ENCODE peak calls at places on chromosomes 1 and 21, in eight cellular contexts. F, V, G, I, O, L, P and D are unnamed samples.

GRCh38 chr1:94006604-94007003 is 97.4 kb upstream of the GCLM start:
- DNase-seq in G (no peak), O (no peak), L (no peak), V (no peak), P (no peak), I (no peak), F (no peak), D (no peak)

GRCh38 chr1:6511461-6512244 is 20.2 kb upstream of the PLEKHG5 start:
- DNase-seq in O (no peak), I (no peak), F (no peak), P (no peak), V (no peak), L (no peak), G (no peak), D (no peak)

GRCh38 chr1:21946836-21947587 is 9.9 kb upstream of the HSPG2 start:
- DNase-seq in P (no peak), F (no peak), O (no peak), G (no peak), V (no peak), L (no peak), I (no peak), D (no peak)

GRCh38 chr21:42474982-42475381 is 21.0 kb downstream of the RSPH1 start:
- DNase-seq in P (no peak), O (no peak), I (peak; percentile 6), V (no peak), G (no peak), L (no peak), F (no peak), D (no peak)

GRCh38 chr1:233114159-233114558 is 163.7 kb downstream of the NTPCR start:
- DNase-seq in F (no peak), O (peak; percentile 79), P (no peak), I (no peak), G (no peak), V (no peak), L (no peak), D (no peak)

GRCh38 chr1:182283746-182284544 is 107.6 kb downstream of the GLUL start:
- DNase-seq in F (no peak), P (no peak), V (no peak), L (no peak), I (no peak), O (no peak), G (no peak), D (no peak)

GRCh38 chr21:36705679-36706481 is 7.0 kb downstream of the SIM2 start:
- DNase-seq in G (no peak), P (no peak), V (no peak), O (no peak), L (no peak), F (peak; percentile 14), I (no peak), D (no peak)

GRCh38 chr1:234607091-234608025 is 2.6 kb downstream of the IRF2BP2 start:
- DNase-seq in F (peak; percentile 39), P (peak; percentile 56), V (no peak), I (peak; percentile 44), L (no peak), O (no peak), G (no peak), D (peak; percentile 41)

GRCh38 chr1:42737257-42737656 is 2.8 kb downstream of the CLDN19 start:
- DNase-seq in I (peak; percentile 67), O (no peak), L (no peak), P (no peak), F (no peak), G (peak; percentile 58), V (no peak), D (no peak)

GRCh38 chr1:29105822-29106221 is 17.9 kb downstream of the TMEM200B start:
- DNase-seq in G (no peak), O (no peak), L (no peak), F (no peak), P (no peak), I (no peak), V (no peak), D (no peak)

GRCh38 chr1:37305841-37306240 is 168.5 kb upstream of the ZC3H12A start:
- DNase-seq in O (no peak), I (no peak), V (no peak), L (no peak), F (no peak), P (no peak), G (no peak), D (no peak)

GRCh38 chr1:3321559-3322439 is 132.7 kb upstream of the ARHGEF16 start:
- DNase-seq in G (no peak), L (no peak), O (no peak), V (no peak), F (no peak), P (no peak), I (no peak), D (no peak)

GRCh38 chr1:54018635-54019034 is 649 bp upstream of the LDLRAD1 start:
- DNase-seq in O (no peak), L (no peak), V (no peak), P (no peak), F (no peak), I (no peak), G (no peak), D (no peak)

GRCh38 chr1:112852934-112853333 is 103.1 kb downstream of the SLC16A1 start:
- DNase-seq in F (no peak), V (no peak), G (no peak), O (no peak), P (no peak), I (no peak), L (no peak), D (no peak)

GRCh38 chr1:234899041-234899787 is 229.4 kb downstream of the TOMM20 start:
- DNase-seq in F (peak; percentile 59), I (no peak), O (peak; percentile 53), L (no peak), V (no peak), P (no peak), G (no peak), D (no peak)

GRCh38 chr1:45499415-45499769 is 481 bp downstream of the CCDC163 start:
- DNase-seq in V (no peak), O (no peak), G (peak; percentile 59), L (no peak), I (no peak), F (no peak), P (no peak), D (no peak)

GRCh38 chr1:65009724-65010420 is 43.5 kb upstream of the JAK1 start:
- DNase-seq in F (no peak), V (no peak), O (no peak), G (no peak), P (no peak), L (no peak), I (no peak), D (no peak)

GRCh38 chr1:154260127-154260526 is 12.3 kb upstream of the HAX1 start:
- DNase-seq in P (no peak), G (no peak), V (no peak), F (no peak), I (no peak), O (no peak), L (no peak), D (no peak)
- TF ChIP-seq CTCF in P (no peak), G (no peak), V (no peak), F (no peak), I (no peak), O (no peak), L (no peak), D (no peak)

DNA sequence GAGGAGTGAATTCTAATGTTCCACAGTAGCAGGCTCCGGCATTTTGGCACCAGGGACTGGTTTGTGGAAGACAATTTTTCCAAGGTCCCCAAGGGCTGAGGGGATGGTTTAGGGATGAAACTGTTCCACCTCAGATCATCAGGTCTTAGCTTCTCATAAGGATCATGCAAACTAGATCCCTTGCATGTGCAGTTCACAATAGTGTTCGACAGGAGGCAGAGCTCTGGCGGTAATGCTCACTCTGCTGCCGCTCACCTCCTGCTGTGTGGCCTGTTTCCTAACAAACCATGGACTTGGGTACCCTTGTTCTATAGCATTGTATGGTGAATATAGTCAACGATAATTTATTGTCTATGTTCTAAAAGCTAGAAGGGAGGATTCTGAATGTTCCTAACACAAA is 16.6 kb downstream of the CRNN start:
- DNase-seq in L (no peak), P (no peak), G (no peak), V (no peak), I (no peak), F (no peak), O (no peak), D (no peak)
- H3K9me3 ChIP-seq in L (no peaks in the 10 kb centered on the region), P (no peaks in the 10 kb centered on the region), G (no peaks in the 10 kb centered on the region), V (peaks cover 3% of the 10 kb centered on the region), I (no peaks in the 10 kb centered on the region), F (no peaks in the 10 kb centered on the region), O (no peaks in the 10 kb centered on the region), D (no peaks in the 10 kb centered on the region)

GRCh38 chr21:31372176-31372765 is 28.2 kb upstream of the TIAM1 start:
- DNase-seq in G (no peak), I (no peak), L (no peak), P (no peak), V (no peak), O (peak; percentile 9), F (no peak), D (no peak)

GRCh38 chr21:31374430-31374829 is 30.4 kb upstream of the TIAM1 start:
- DNase-seq in P (no peak), F (no peak), V (no peak), O (no peak), I (no peak), L (peak; percentile 71), G (no peak), D (no peak)

GRCh38 chr21:31370893-31371652 is 27.0 kb upstream of the TIAM1 start:
- DNase-seq in O (peak; percentile 65), P (no peak), I (no peak), F (peak; percentile 27), L (peak; percentile 58), V (no peak), G (no peak), D (no peak)

GRCh38 chr21:31370281-31370892 is 26.3 kb upstream of the TIAM1 start:
- DNase-seq in V (no peak), P (no peak), L (no peak), I (no peak), F (no peak), G (no peak), O (no peak), D (no peak)

DNA sequence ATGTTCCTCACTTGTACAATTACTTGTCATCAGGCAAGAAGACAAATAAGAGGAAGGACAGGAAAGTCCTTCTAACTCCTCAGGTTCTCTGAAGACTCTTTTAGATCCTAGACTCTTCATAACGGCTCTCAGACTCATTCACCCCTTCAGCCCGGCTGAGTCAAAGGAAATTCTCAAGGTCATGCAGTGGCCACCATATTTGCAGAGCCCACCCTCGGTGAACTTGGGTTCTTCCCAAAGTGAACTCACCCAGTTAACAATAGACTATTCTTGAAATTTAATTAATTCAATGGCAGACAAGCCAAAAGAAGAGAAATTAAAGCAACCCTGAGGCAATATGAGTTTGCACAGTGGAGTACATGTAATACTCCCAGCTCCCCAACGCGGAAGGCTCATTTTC is 27.7 kb upstream of the TIAM1 start:
- DNase-seq in L (peak; percentile 13), F (no peak), P (no peak), I (no peak), G (no peak), O (no peak), V (no peak), D (no peak)
- H3K4me3 ChIP-seq in L (no peak overlapping the region), F (no peak overlapping the region), P (no peak overlapping the region), I (no peak overlapping the region), G (no peak overlapping the region), O (no peak overlapping the region), V (no peak overlapping the region), D (no peak overlapping the region)

DNA sequence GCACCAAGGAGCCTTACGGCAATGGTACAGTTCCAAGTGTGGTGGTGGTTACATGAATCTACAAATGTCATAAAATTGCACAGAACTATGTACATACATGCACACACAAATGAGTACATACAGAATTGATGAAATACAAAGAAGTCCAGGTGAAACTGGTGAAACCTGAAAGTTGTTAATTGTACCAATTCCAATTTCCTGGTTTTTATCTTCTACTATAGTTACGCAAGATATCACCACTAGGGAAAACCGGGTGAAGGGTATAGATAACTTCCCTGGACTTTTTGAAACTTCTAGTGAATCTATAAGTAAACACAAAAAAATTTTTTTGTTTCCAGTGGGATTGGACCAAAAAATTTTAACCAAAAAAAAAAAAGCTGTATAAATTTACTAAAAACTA is 18.9 kb downstream of the HSF2BP start:
- DNase-seq in I (no peak), L (no peak), V (no peak), G (no peak), P (no peak), F (no peak), O (no peak), D (no peak)
- TF ChIP-seq CTCF in I (no peak), L (no peak), V (no peak), G (no peak), P (no peak), F (no peak), O (no peak), D (no peak)